ENCODE peak calls at places on chromosomes 6 and 20, in eight cellular contexts. Y is CD4-positive, CD25-positive, alpha-beta regulatory T cell; E is hepatocyte; Z is fibroblast of lung; R is vagina; X is H1; B is lung; I is endodermal cell. T is an unnamed sample. For H3K9me3, the result is how much of the 10 kb centered on the place peaks cover.

GRCh38 chr6:110529355-110529754 is 52.9 kb upstream of the SLC22A16 start:
- DNase-seq in Y (no peak), E (no peak), Z (peak), R (peak), X (no peak), B (no peak), I (no peak), T (no peak)

GRCh38 chr6:31350973-31351733 is 5.8 kb downstream of the HLA-B start:
- DNase-seq in Y (peak), E (no peak), Z (no peak), R (no peak), X (no peak), B (no peak), I (no peak), T (no peak)

GRCh38 chr20:47358672-47359532 is 2.4 kb upstream of the ZMYND8 start:
- DNase-seq in Y (no peak), E (peak), Z (peak), R (peak), X (no peak), B (peak), I (peak), T (no peak)

GRCh38 chr6:1596088-1596852 is 13.4 kb upstream of the FOXC1 start:
- DNase-seq in Y (peak), E (peak), Z (no peak), R (no peak), X (peak), B (peak), I (peak), T (peak)

GRCh38 chr20:33736962-33737361 is 5.2 kb downstream of the ZNF341 start:
- DNase-seq in Y (no peak), E (no peak), Z (no peak), R (no peak), X (no peak), B (no peak), I (no peak), T (no peak)

GRCh38 chr6:51675551-51676275 is 411.7 kb downstream of the PKHD1 start:
- DNase-seq in Y (no peak), E (no peak), Z (no peak), R (no peak), X (no peak), B (no peak), I (no peak), T (no peak)

GRCh38 chr20:37864275-37864674 is 38.7 kb upstream of the VSTM2L start:
- DNase-seq in Y (no peak), E (no peak), Z (no peak), R (no peak), X (no peak), B (no peak), I (no peak), T (no peak)

GRCh38 chr20:48847498-48848205 is 19.9 kb upstream of the PREX1 start:
- DNase-seq in Y (no peak), E (no peak), Z (no peak), R (no peak), X (no peak), B (no peak), I (no peak), T (no peak)

GRCh38 chr20:49580818-49581174 is 12.9 kb upstream of the PTGIS start:
- DNase-seq in Y (no peak), E (no peak), Z (no peak), R (no peak), X (no peak), B (no peak), I (no peak), T (no peak)

GRCh38 chr6:44253307-44254101 is 3.8 kb downstream of the SLC35B2 start:
- DNase-seq in Y (peak), E (peak), Z (no peak), R (no peak), X (peak), B (no peak), I (peak), T (no peak)

GRCh38 chr6:96926425-96926824 is 1.9 kb downstream of the KLHL32 start:
- DNase-seq in Y (no peak), E (no peak), Z (no peak), R (no peak), X (no peak), B (no peak), I (no peak), T (no peak)

GRCh38 chr6:35048631-35049083 is 92.5 kb downstream of the TCP11 start:
- DNase-seq in Y (no peak), E (peak), Z (peak), R (no peak), X (no peak), B (no peak), I (peak), T (peak)

GRCh38 chr6:27188885-27189418 is 58.5 kb upstream of the PRSS16 start:
- DNase-seq in Y (peak), E (peak), Z (peak), R (no peak), X (no peak), B (peak), I (no peak), T (peak)

DNA sequence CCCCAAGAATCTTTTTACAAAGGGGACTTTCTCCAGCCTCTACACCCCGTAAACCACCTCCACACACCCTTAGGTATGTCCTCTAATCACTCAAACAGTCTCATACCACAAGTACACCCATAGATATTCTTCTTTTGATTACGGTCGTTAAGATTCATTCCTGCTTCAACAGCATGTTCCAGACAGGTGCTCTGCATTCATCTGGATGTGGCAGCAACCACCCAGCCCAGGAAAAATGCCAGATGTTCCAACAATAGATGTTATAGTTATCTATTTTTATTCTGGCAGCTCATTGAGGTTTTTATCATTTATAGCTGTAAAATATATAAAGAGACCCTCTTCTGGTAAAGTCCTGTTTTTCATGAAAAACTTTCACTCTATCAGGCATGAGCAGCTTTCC is 60.7 kb downstream of the SIM1 start:
- DNase-seq in Y (no peak), E (no peak), Z (no peak), R (no peak), X (no peak), B (no peak), I (no peak), T (no peak)
- H3K9me3 ChIP-seq in Y (under half), E (under half), Z (under half), R (under half), X (under half), B (under half), I (under half), T (under half)

GRCh38 chr20:42401598-42401997 is 783.4 kb upstream of the CHD6 start:
- DNase-seq in Y (no peak), E (no peak), Z (no peak), R (no peak), X (no peak), B (no peak), I (no peak), T (no peak)
- H3K9me3 ChIP-seq in Y (under half), E (under half), Z (under half), R (under half), X (under half), B (under half), I (under half), T (under half)

GRCh38 chr20:31322504-31322903 is 14.1 kb upstream of the DEFB116 start:
- DNase-seq in Y (no peak), E (no peak), Z (no peak), R (no peak), X (no peak), B (no peak), I (no peak), T (no peak)
- H3K9me3 ChIP-seq in Y (under half), E (under half), Z (under half), R (under half), X (half or more), B (under half), I (half or more), T (under half)

GRCh38 chr20:29299811-29300578 is 1957.5 kb upstream of the DEFB115 start:
- DNase-seq in Y (no peak), E (no peak), Z (no peak), R (no peak), X (no peak), B (no peak), I (no peak), T (no peak)
- H3K9me3 ChIP-seq in Y (under half), E (under half), Z (under half), R (under half), X (half or more), B (under half), I (under half), T (under half)

DNA sequence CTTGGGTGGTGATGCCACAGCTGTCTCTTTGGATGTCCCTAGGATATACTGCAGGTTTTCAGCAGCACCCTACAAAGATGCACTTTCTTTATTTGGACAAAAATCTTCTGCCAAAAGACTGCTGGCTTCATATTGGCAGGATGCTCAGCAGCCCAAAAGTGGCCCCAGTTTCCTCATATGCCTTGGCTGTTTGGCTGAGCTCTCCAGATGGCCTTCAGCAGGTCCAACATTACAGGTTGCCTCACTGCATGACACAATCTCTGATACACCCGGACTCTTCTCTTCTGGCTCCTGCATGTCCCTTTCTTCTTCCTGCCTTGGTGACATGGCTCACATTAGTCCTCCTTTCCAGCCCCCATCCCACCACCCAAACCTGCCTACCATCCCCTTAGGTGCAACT is 323.7 kb upstream of the CDH4 start:
- DNase-seq in Y (no peak), E (no peak), Z (no peak), R (no peak), X (no peak), B (no peak), I (no peak), T (no peak)
- H3K9me3 ChIP-seq in Y (under half), E (under half), Z (under half), R (under half), X (under half), B (under half), I (under half), T (under half)

GRCh38 chr6:136469154-136469553 is 81.1 kb downstream of the MAP7 start:
- DNase-seq in Y (no peak), E (no peak), Z (no peak), R (no peak), X (no peak), B (no peak), I (no peak), T (no peak)
- H3K9me3 ChIP-seq in Y (under half), E (under half), Z (under half), R (under half), X (under half), B (under half), I (under half), T (under half)

DNA sequence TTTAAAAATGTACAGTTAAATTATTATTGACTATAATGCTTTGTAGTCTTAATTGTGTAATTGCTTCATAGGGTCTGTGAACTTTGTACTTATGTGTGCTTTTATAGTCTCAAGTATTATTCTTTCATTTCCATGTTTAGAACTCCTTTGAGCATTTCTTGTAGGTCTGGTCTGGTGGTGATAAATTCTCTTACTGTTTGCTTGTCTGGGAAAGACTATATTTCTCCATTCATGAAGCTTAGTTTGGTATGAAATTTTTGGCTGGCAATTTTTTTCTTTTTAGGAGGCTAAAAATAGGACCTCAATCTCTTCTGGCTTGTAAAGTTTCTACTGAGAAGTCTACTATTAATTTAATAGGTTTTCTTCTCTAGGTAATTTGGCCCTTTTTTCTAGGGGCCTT is 67.4 kb downstream of the CCDC170 start:
- DNase-seq in Y (no peak), E (no peak), Z (no peak), R (no peak), X (no peak), B (no peak), I (no peak), T (no peak)
- H3K9me3 ChIP-seq in Y (under half), E (under half), Z (under half), R (under half), X (under half), B (under half), I (under half), T (under half)

DNA sequence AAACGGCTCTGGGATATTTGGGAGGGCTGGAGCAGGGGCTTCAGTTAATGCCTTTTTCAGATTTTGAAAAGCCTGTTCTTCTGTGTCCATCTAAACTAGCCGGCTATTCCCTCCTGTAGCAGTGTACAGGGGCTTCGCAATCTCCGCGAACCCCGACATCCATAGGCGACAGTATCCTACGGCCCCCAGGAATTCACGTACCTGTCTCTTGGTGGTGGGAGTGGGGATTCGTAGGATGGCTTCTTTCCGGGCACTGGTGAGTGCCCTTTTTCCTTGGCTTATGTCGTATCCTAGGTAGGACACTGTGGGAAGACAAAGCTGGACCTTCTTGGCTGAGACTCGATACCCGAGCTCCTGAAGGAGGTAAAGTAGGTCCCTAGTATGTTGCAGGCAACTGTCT is 153.1 kb downstream of the TRIM27 start:
- DNase-seq in Y (no peak), E (no peak), Z (no peak), R (no peak), X (no peak), B (no peak), I (no peak), T (no peak)
- H3K9me3 ChIP-seq in Y (under half), E (under half), Z (under half), R (under half), X (under half), B (under half), I (under half), T (under half)

DNA sequence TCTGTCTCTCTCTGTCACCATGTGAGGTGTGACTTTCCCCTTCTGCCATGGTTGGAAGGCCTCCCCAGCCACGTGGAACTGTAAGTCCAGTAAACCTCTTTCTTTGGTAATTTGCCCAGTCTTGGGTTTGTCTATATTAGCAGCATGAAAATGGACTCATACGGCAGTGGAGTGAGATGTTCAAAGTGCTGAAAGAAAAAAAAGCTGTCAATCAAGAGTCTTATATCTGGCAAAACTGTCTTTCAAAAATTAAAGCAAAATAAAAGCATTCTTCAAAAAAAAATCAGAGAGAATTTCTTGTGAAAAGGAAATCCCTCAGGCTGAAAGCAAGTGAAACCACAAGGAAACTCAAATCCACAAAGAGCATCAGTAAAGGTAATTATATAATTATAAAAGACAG is 15.4 kb upstream of the KIF25 start:
- DNase-seq in Y (no peak), E (no peak), Z (no peak), R (no peak), X (no peak), B (no peak), I (no peak), T (no peak)
- H3K9me3 ChIP-seq in Y (under half), E (under half), Z (under half), R (under half), X (under half), B (under half), I (under half), T (under half)

DNA sequence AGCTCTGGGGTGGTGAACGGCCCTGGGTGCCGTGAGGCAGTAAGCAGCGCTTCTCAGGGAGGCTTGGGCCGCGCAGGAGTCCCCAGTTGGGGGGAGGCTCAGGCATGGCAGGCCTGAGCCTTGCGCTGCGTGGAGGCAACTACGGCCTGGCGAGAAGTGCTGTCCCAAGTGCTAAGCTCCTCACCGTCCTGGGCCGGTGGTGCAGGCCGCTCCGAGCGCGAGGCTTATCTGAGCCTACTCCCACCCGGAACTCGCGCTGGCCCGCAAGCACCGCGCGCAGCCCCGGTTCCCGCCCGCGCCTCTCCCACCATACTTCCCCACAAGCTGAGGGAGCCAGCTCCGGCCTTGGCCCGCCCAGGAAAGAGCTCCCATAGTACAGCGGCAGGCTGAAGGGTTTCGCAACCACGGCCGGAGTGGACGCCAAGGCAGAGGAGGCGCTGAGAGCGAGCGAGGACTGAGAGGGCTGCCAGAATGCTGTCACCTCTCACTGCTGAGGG is 1.8 kb upstream of the WRNIP1 start:
- DNase-seq in Y (no peak), E (no peak), Z (no peak), R (no peak), X (no peak), B (peak), I (no peak), T (no peak)
- H3K9me3 ChIP-seq in Y (under half), E (under half), Z (under half), R (under half), X (under half), B (under half), I (under half), T (under half)